ENCODE peak calls at places on chromosomes 5 and 9, in nine cellular contexts. X, Y, H, T, R, U, Z, C and L are unnamed samples.

GRCh38 chr5:166582416-166582815 is 1709.0 kb upstream of the WWC1 start:
- DNase-seq in R (no peak), Z (peak; percentile 3), X (no peak), T (no peak), C (no peak), Y (no peak), U (no peak), H (no peak), L (no peak)

GRCh38 chr9:123268240-123268949 is at the start of gene STRBP:
- DNase-seq in H (peak; percentile 72), Y (peak; percentile 86), C (peak; percentile 94), R (peak; percentile 79), T (peak; percentile 91), U (peak; percentile 79), Z (peak; percentile 96), X (peak; percentile 95), L (peak; percentile 93)

GRCh38 chr5:117488976-117489500 is 914.4 kb upstream of the SEMA6A start:
- DNase-seq in R (no peak), Z (peak; percentile 32), U (no peak), Y (no peak), X (no peak), T (no peak), C (no peak), H (no peak), L (no peak)

GRCh38 chr5:44387391-44387790 is 1.8 kb downstream of the FGF10 start:
- DNase-seq in H (no peak), C (no peak), Y (no peak), Z (no peak), U (no peak), T (no peak), X (no peak), R (no peak), L (no peak)

GRCh38 chr9:130471411-130472183 is 26.8 kb downstream of the ASS1 start:
- DNase-seq in Y (no peak), C (no peak), T (no peak), R (no peak), X (no peak), U (no peak), H (no peak), Z (no peak), L (no peak)

GRCh38 chr5:150441813-150442698 is 7.5 kb downstream of the RPS14 start:
- DNase-seq in T (no peak), Z (peak; percentile 43), H (peak; percentile 42), Y (no peak), X (no peak), C (no peak), U (no peak), R (no peak), L (no peak)

GRCh38 chr5:179280095-179280490 is 65.2 kb downstream of the ADAMTS2 start:
- DNase-seq in R (no peak), Z (no peak), X (no peak), C (no peak), U (no peak), Y (no peak), T (no peak), H (no peak), L (no peak)

GRCh38 chr5:154444559-154445421 is 1.0 kb upstream of the SAP30L start:
- DNase-seq in U (no peak), Y (peak; percentile 10), R (peak; percentile 7), Z (peak; percentile 40), H (no peak), T (peak; percentile 29), C (peak; percentile 32), X (peak; percentile 2), L (peak; percentile 29)

GRCh38 chr5:123089971-123090640 is 1.1 kb downstream of the PRDM6 start:
- DNase-seq in Y (no peak), U (no peak), Z (peak; percentile 64), X (no peak), T (no peak), R (no peak), H (peak; percentile 24), C (no peak), L (no peak)

GRCh38 chr5:140966293-140967225 is at the start of gene PCDHAC2:
- DNase-seq in R (peak; percentile 70), X (no peak), C (no peak), T (no peak), Y (peak; percentile 79), Z (peak; percentile 68), U (peak; percentile 63), H (peak; percentile 4), L (no peak)

GRCh38 chr5:38593959-38594358 is 37.5 kb upstream of the LIFR start:
- DNase-seq in U (no peak), H (no peak), T (no peak), Y (no peak), C (no peak), X (no peak), Z (peak; percentile 37), R (no peak), L (no peak)

GRCh38 chr9:27129221-27129620 is 20.2 kb downstream of the TEK start:
- DNase-seq in C (no peak), H (no peak), Z (no peak), Y (no peak), R (no peak), X (no peak), U (no peak), T (no peak), L (no peak)

GRCh38 chr9:95901506-95901905 is 26.0 kb downstream of the ERCC6L2 start:
- DNase-seq in Z (peak; percentile 5), H (no peak), R (no peak), U (no peak), X (no peak), Y (no peak), T (peak; percentile 57), C (no peak), L (no peak)

GRCh38 chr5:57772512-57772911 is 289.9 kb upstream of the ACTBL2 start:
- DNase-seq in X (no peak), Y (no peak), C (no peak), H (no peak), R (no peak), Z (no peak), U (no peak), T (no peak), L (no peak)

GRCh38 chr9:32376295-32376694 is 8.1 kb upstream of the ACO1 start:
- DNase-seq in X (no peak), Z (no peak), C (no peak), Y (no peak), R (no peak), H (peak; percentile 25), T (no peak), U (no peak), L (no peak)

GRCh38 chr5:207599-207998 is 10.4 kb downstream of the CCDC127 start:
- DNase-seq in X (no peak), T (no peak), Y (no peak), H (no peak), R (no peak), Z (no peak), U (no peak), C (no peak), L (no peak)

GRCh38 chr5:149039501-149039900 is 23.4 kb downstream of the SH3TC2 start:
- DNase-seq in Z (no peak), T (no peak), U (no peak), H (peak; percentile 27), Y (no peak), C (no peak), R (no peak), X (no peak), L (no peak)

GRCh38 chr9:126439402-126439765 is 112.8 kb downstream of the MVB12B start:
- DNase-seq in C (no peak), H (peak; percentile 74), R (peak; percentile 0), X (no peak), U (no peak), T (no peak), Z (peak; percentile 76), Y (no peak), L (no peak)

GRCh38 chr5:94702729-94703128 is 84.3 kb downstream of the SLF1 start:
- DNase-seq in R (no peak), Y (no peak), C (no peak), Z (no peak), H (no peak), T (no peak), X (no peak), U (no peak), L (no peak)

GRCh38 chr5:88474574-88474973 is 205.9 kb upstream of the TMEM161B start:
- DNase-seq in R (no peak), X (no peak), H (no peak), Y (peak; percentile 78), C (peak; percentile 25), Z (no peak), T (no peak), U (no peak), L (no peak)

GRCh38 chr9:32502996-32503395 is 23.0 kb downstream of the RIGI start:
- DNase-seq in X (no peak), Z (no peak), C (no peak), Y (no peak), R (no peak), T (no peak), H (no peak), U (no peak), L (no peak)

GRCh38 chr5:87762631-87763030 is 349.9 kb upstream of the CCNH start:
- DNase-seq in Y (no peak), T (no peak), U (no peak), X (no peak), Z (no peak), H (no peak), R (no peak), C (no peak), L (no peak)

GRCh38 chr5:150210644-150211043 is 20.8 kb downstream of the SLC6A7 start:
- DNase-seq in X (no peak), H (no peak), R (no peak), T (no peak), U (no peak), C (no peak), Y (no peak), Z (no peak), L (no peak)

GRCh38 chr9:131436386-131436785 is 42.5 kb downstream of the PRRC2B start:
- DNase-seq in H (no peak), Y (no peak), Z (no peak), X (no peak), U (no peak), T (no peak), R (no peak), C (no peak), L (no peak)

GRCh38 chr5:132270706-132271105 is 13.2 kb downstream of the PDLIM4 start:
- DNase-seq in H (no peak), X (no peak), Z (no peak), U (no peak), T (peak; percentile 16), C (no peak), Y (no peak), R (no peak), L (no peak)

GRCh38 chr9:20292002-20292401 is 330.3 kb downstream of the MLLT3 start:
- DNase-seq in H (peak; percentile 43), Y (no peak), C (no peak), T (no peak), Z (peak; percentile 37), U (no peak), R (peak; percentile 36), X (no peak), L (no peak)

GRCh38 chr5:149358294-149358651 is 427 bp downstream of the PCYOX1L start:
- DNase-seq in Z (peak; percentile 36), Y (peak; percentile 52), X (peak; percentile 31), R (no peak), U (peak; percentile 30), T (peak; percentile 44), C (no peak), H (no peak), L (peak; percentile 50)

GRCh38 chr5:73233461-73234151 is 60.6 kb downstream of the TMEM174 start:
- DNase-seq in R (no peak), U (no peak), C (no peak), Y (no peak), T (no peak), H (no peak), X (no peak), Z (peak; percentile 53), L (no peak)

GRCh38 chr9:127761491-127761904 is 17.0 kb downstream of the SH2D3C start:
- DNase-seq in H (no peak), U (no peak), Z (no peak), Y (no peak), C (no peak), R (no peak), T (no peak), X (no peak), L (no peak)

GRCh38 chr5:149873896-149874295 is 70.7 kb downstream of the PDE6A start:
- DNase-seq in Y (no peak), Z (no peak), R (no peak), T (no peak), C (no peak), H (no peak), X (no peak), U (no peak), L (no peak)

GRCh38 chr5:73391441-73391871 is 57.1 kb downstream of the FOXD1 start:
- DNase-seq in X (no peak), Y (no peak), U (no peak), T (no peak), H (peak; percentile 95), R (no peak), C (no peak), Z (no peak), L (no peak)